ENCODE peak calls at places on chromosomes 6 and 20, in six cellular contexts. H is ovary, N is Panc1, Q is lower lobe of right lung, Y is hepatocyte, C is adrenal gland. W is an unnamed sample.

GRCh38 chr6:56314683-56315523 is 67.5 kb upstream of the COL21A1 start:
- DNase-seq in Y (peak; percentile 50), H (peak; percentile 40), C (peak; percentile 63), N (peak; percentile 65), Q (no peak), W (peak; percentile 66)

GRCh38 chr6:72950114-72950860 is 275.0 kb downstream of the KHDC1L start:
- DNase-seq in C (no peak), N (peak; percentile 87), H (no peak), Y (peak; percentile 42), Q (no peak), W (peak; percentile 78)

GRCh38 chr6:18022398-18023231 is 35.2 kb upstream of the KIF13A start:
- DNase-seq in C (peak; percentile 6), H (no peak), Y (peak; percentile 30), Q (no peak), N (no peak), W (peak; percentile 37)

GRCh38 chr6:90121982-90122381 is 174.7 kb downstream of the BACH2 start:
- DNase-seq in C (no peak), Y (no peak), Q (no peak), H (no peak), N (no peak), W (no peak)

GRCh38 chr6:1838604-1839003 is 228.9 kb downstream of the FOXC1 start:
- DNase-seq in Y (no peak), Q (no peak), C (no peak), H (no peak), N (no peak), W (no peak)

GRCh38 chr6:90887764-90888163 is 300.9 kb upstream of the MAP3K7 start:
- DNase-seq in H (no peak), Q (no peak), C (no peak), N (no peak), Y (no peak), W (no peak)

GRCh38 chr6:46501136-46502089 is 10.2 kb upstream of the RCAN2 start:
- DNase-seq in C (no peak), N (no peak), Y (no peak), H (no peak), Q (no peak), W (no peak)

GRCh38 chr6:125300992-125301434 is 754 bp downstream of the HDDC2 start:
- DNase-seq in C (no peak), Y (peak; percentile 37), N (no peak), H (no peak), Q (no peak), W (no peak)

GRCh38 chr6:156980515-156980914 is 203.3 kb downstream of the ARID1B start:
- DNase-seq in Y (no peak), C (no peak), Q (no peak), H (no peak), N (no peak), W (no peak)

GRCh38 chr6:114049367-114049966 is 78.5 kb upstream of the HDAC2 start:
- DNase-seq in N (no peak), C (no peak), Y (peak; percentile 28), Q (no peak), H (no peak), W (no peak)

GRCh38 chr20:1397710-1398109 is 4.9 kb upstream of the FKBP1A start:
- DNase-seq in C (no peak), Y (no peak), N (no peak), Q (no peak), H (no peak), W (peak; percentile 39)

GRCh38 chr6:159983641-159984080 is 14.8 kb downstream of the IGF2R start:
- DNase-seq in Y (no peak), H (no peak), Q (no peak), N (no peak), C (no peak), W (peak; percentile 69)

GRCh38 chr6:97133071-97133470 is 149.9 kb downstream of the MMS22L start:
- DNase-seq in H (no peak), Y (no peak), C (no peak), N (no peak), Q (no peak), W (peak; percentile 23)

GRCh38 chr20:43188861-43189613 is 669 bp downstream of the PTPRT start:
- DNase-seq in C (no peak), H (no peak), Y (no peak), Q (no peak), N (no peak), W (no peak)

GRCh38 chr20:32564440-32564839 is 20.7 kb downstream of the NOL4L start:
- DNase-seq in C (no peak), Y (no peak), H (no peak), N (no peak), Q (no peak), W (no peak)

GRCh38 chr6:30319146-30319835 is 7.4 kb upstream of the TRIM39 start:
- DNase-seq in C (no peak), H (no peak), Y (no peak), N (no peak), Q (no peak), W (no peak)

GRCh38 chr20:47730744-47731143 is 54.5 kb downstream of the SULF2 start:
- DNase-seq in H (no peak), Q (no peak), C (no peak), Y (no peak), N (no peak), W (no peak)

GRCh38 chr6:42278131-42278853 is 60.6 kb upstream of the MRPS10 start:
- DNase-seq in C (peak; percentile 23), Y (no peak), Q (no peak), H (no peak), N (no peak), W (no peak)

GRCh38 chr6:11224966-11225463 is 7.5 kb downstream of the NEDD9 start:
- DNase-seq in Q (no peak), H (no peak), C (no peak), N (no peak), Y (no peak), W (no peak)

GRCh38 chr6:50826037-50826761 is 7.5 kb downstream of the TFAP2B start:
- DNase-seq in Y (no peak), H (no peak), Q (no peak), N (no peak), C (no peak), W (no peak)

GRCh38 chr6:150409576-150410066 is 40.8 kb downstream of the IYD start:
- DNase-seq in Y (peak; percentile 23), H (peak; percentile 43), Q (peak; percentile 67), N (no peak), C (peak; percentile 79), W (peak; percentile 12)

GRCh38 chr20:23783447-23783846 is 32.7 kb upstream of the CST1 start:
- DNase-seq in C (no peak), H (no peak), N (no peak), Y (no peak), Q (no peak), W (no peak)

DNA sequence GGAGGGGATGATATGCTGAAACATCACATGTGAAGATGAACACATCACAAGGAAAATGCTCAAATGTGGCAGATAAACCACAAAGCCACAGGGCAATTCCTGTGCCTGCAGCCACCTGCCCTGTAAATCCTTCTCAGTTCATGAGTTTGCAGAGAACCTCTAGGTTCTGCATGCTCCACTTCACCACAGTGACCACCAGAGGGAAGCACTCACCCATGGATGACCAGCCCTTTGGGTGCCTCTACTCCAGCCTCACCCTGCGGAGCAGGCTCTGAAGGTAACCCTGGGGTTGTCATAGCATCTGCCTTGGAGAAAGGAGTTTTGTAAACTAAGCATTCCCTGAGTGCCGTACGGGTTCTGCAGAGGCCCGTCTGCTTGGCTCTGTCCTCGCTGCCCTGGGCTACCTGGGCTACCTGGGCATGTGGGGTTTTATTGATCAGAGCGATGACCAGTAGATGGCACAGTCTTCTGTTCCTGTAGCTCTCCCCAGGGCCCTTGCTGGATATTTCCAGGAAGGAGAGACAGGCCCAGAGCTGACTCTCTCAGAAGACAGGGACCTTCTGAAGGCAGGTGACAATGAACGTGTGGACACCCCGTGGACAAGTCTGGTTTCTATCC is 31.7 kb upstream of the CST1 start:
- DNase-seq in H (no peak), Y (peak; percentile 57), Q (no peak), C (peak; percentile 62), N (no peak), W (peak; percentile 26)
- TF ChIP-seq CTCF in H (no peak), Y (peak; percentile 47), Q (peak; percentile 55), C (peak; percentile 35), N (peak; percentile 68), W (peak; percentile 67)

DNA sequence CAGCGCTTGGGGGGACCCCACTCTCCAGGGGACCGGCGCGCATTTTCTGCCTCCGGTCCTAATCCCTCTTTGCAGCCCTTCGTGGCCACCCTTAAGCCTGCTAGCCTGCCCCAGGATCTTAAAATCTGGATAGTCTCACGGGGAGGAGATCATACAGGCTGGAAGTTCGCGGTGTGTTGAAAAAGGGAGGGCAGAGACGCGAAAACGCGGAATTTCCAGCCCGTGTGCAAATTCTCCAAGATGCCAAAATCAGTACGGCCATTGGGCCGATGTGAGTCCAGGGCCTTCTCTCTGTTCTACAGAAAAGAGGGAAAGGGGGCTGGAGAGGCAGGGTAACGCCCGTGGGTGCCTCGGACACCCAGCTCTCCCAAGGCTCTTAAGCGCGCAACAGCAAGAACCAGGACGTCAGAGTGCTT is 9.4 kb downstream of the NR2E1 start:
- DNase-seq in H (no peak), C (no peak), Y (no peak), Q (no peak), N (no peak), W (no peak)
- H3K4me1 ChIP-seq in H (peaks cover 2% of the 10 kb centered on the region), C (no peaks in the 10 kb centered on the region), Y (peaks cover 14% of the 10 kb centered on the region), Q (peaks cover 31% of the 10 kb centered on the region), N (no peaks in the 10 kb centered on the region), W (no peaks in the 10 kb centered on the region)

GRCh38 chr6:389143-389542 is 2.4 kb upstream of the IRF4 start:
- DNase-seq in Q (no peak), H (no peak), C (no peak), Y (no peak), N (no peak), W (no peak)

GRCh38 chr6:392441-393390 is 1.2 kb downstream of the IRF4 start:
- DNase-seq in N (no peak), H (no peak), Y (no peak), C (no peak), Q (no peak), W (peak; percentile 11)

GRCh38 chr6:391559-392440 is at the start of gene IRF4:
- DNase-seq in Y (no peak), H (no peak), C (peak; percentile 41), N (no peak), Q (no peak), W (no peak)

GRCh38 chr6:389622-390021 is 1.9 kb upstream of the IRF4 start:
- DNase-seq in Q (no peak), H (no peak), Y (no peak), C (no peak), N (peak; percentile 15), W (no peak)

DNA sequence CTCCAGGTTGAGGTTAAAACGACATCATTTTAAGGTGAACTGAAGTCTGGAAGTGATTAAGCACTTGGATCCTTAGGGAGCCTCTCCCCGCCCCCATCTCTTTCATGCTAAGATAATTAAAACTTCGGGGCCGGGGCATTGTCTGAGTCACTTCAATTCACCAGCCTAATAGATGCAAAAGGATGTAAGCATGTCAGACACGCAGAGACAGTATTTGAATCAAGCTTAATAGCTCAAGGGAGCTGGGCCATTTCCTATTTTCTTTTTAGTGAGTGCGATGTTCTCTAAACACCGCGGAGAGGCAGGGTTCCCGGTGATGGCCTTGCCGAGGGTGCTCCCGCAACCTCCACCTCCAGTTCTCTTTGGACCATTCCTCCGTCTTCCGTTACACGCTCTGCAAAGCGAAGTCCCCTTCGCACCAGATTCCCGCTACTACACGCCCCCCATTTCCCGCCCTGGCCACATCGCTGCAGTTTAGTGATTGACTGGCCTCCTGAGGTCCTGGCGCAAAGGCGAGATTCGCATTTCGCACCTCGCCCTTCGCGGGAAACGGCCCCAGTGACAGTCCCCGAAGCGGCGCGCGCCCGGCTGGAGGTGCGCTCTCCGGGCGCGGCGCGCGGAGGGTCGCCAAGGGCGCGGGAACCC is 516 bp upstream of the IRF4 start:
- DNase-seq in N (no peak), H (no peak), Q (no peak), Y (no peak), C (no peak), W (no peak)
- H3K4me3 ChIP-seq in N (no peak overlapping the region), H (no peak overlapping the region), Q (peak overlapping the region; percentile 56), Y (no peak overlapping the region), C (no peak overlapping the region), W (peak overlapping the region; percentile 16)

GRCh38 chr20:52105573-52106422 is 85.8 kb downstream of the ZFP64 start:
- DNase-seq in H (no peak), N (no peak), Y (peak; percentile 36), Q (no peak), C (no peak), W (peak; percentile 47)
- TF ChIP-seq CTCF in H (no peak), N (no peak), Y (peak; percentile 25), Q (no peak), C (no peak), W (peak; percentile 42)

W was measured in cardiac muscle cell.